ENCODE peak calls at places on chromosomes 13 and 19, in eight cellular contexts. B is fibroblast of mammary gland, Z is caudate nucleus, K is progenitor cell of endocrine pancreas, I is T-helper 1 cell, Q is AG10803, C is AG04450, S is NCI-H1048. V is an unnamed sample.

GRCh38 chr19:40503300-40503699 is 36.5 kb downstream of the SPTBN4 start:
- DNase-seq in B (no peak), Z (peak; percentile 54), K (no peak), I (no peak), Q (no peak), C (no peak), S (no peak), V (no peak)

GRCh38 chr19:40619333-40620160 is 18.4 kb downstream of the LTBP4 start:
- DNase-seq in B (no peak), Z (no peak), K (no peak), I (no peak), Q (no peak), C (no peak), S (no peak), V (no peak)

GRCh38 chr13:29994911-29995601 is 144.6 kb upstream of the UBL3 start:
- DNase-seq in B (peak; percentile 61), Z (no peak), K (no peak), I (no peak), Q (peak; percentile 49), C (no peak), S (no peak), V (no peak)

GRCh38 chr19:41264581-41265375 is 606 bp downstream of the HNRNPUL1 start:
- DNase-seq in B (peak; percentile 39), Z (peak; percentile 29), K (peak; percentile 27), I (peak; percentile 33), Q (peak; percentile 44), C (no peak), S (no peak), V (peak; percentile 39)

GRCh38 chr19:55116232-55117062 is 990 bp downstream of the PPP1R12C start:
- DNase-seq in B (peak; percentile 63), Z (peak; percentile 66), K (no peak), I (peak; percentile 41), Q (peak; percentile 65), C (no peak), S (no peak), V (peak; percentile 62)

GRCh38 chr19:12872941-12873890 is 8.0 kb downstream of the DNASE2 start:
- DNase-seq in B (peak; percentile 61), Z (peak; percentile 42), K (no peak), I (peak; percentile 54), Q (peak; percentile 30), C (no peak), S (peak; percentile 18), V (peak; percentile 53)

GRCh38 chr19:30340724-30341595 is 31.2 kb upstream of the ZNF536 start:
- DNase-seq in B (no peak), Z (no peak), K (no peak), I (no peak), Q (peak; percentile 57), C (no peak), S (no peak), V (no peak)

GRCh38 chr13:37364024-37364423 is 234.5 kb downstream of the POSTN start:
- DNase-seq in B (peak; percentile 63), Z (no peak), K (no peak), I (no peak), Q (peak; percentile 54), C (no peak), S (no peak), V (no peak)

GRCh38 chr13:32427852-32428580 is at the start of gene N4BP2L1:
- DNase-seq in B (peak; percentile 37), Z (peak; percentile 75), K (peak; percentile 68), I (peak; percentile 81), Q (peak; percentile 31), C (no peak), S (no peak), V (peak; percentile 87)

GRCh38 chr13:75803982-75804381 is 167.9 kb downstream of the LMO7 start:
- DNase-seq in B (no peak), Z (peak; percentile 29), K (no peak), I (no peak), Q (no peak), C (no peak), S (no peak), V (no peak)

GRCh38 chr19:7386308-7386707 is 37.6 kb downstream of the ARHGEF18 start:
- DNase-seq in B (no peak), Z (no peak), K (no peak), I (no peak), Q (no peak), C (no peak), S (no peak), V (no peak)

GRCh38 chr19:7507884-7508283 is 8.0 kb upstream of the ZNF358 start:
- DNase-seq in B (peak; percentile 91), Z (no peak), K (no peak), I (no peak), Q (peak; percentile 73), C (peak; percentile 37), S (no peak), V (no peak)

GRCh38 chr19:16588089-16588823 is 16.0 kb upstream of the SLC35E1 start:
- DNase-seq in B (peak; percentile 59), Z (no peak), K (no peak), I (peak; percentile 55), Q (no peak), C (no peak), S (no peak), V (peak; percentile 53)

GRCh38 chr13:51999525-51999924 is 11.7 kb downstream of the ATP7B start:
- DNase-seq in B (peak; percentile 31), Z (no peak), K (no peak), I (no peak), Q (peak; percentile 8), C (no peak), S (no peak), V (no peak)

GRCh38 chr19:10835089-10835753 is 791 bp downstream of the TMED1 start:
- DNase-seq in B (no peak), Z (no peak), K (no peak), I (no peak), Q (no peak), C (no peak), S (no peak), V (no peak)

GRCh38 chr13:112831196-112831595 is 137.8 kb upstream of the MCF2L start:
- DNase-seq in B (no peak), Z (no peak), K (no peak), I (no peak), Q (no peak), C (no peak), S (no peak), V (no peak)

GRCh38 chr13:65966991-65967451 is 1263.1 kb downstream of the PCDH9 start:
- DNase-seq in B (peak; percentile 64), Z (no peak), K (no peak), I (no peak), Q (peak; percentile 37), C (no peak), S (no peak), V (no peak)

GRCh38 chr13:79226938-79227337 is 179.1 kb downstream of the RBM26 start:
- DNase-seq in B (no peak), Z (no peak), K (no peak), I (no peak), Q (no peak), C (no peak), S (no peak), V (no peak)

GRCh38 chr13:23902975-23903905 is 5.9 kb upstream of the C1QTNF9B start:
- DNase-seq in B (no peak), Z (no peak), K (no peak), I (no peak), Q (no peak), C (no peak), S (no peak), V (no peak)

GRCh38 chr13:59477011-59477410 is 686.7 kb downstream of the DIAPH3 start:
- DNase-seq in B (no peak), Z (no peak), K (no peak), I (no peak), Q (no peak), C (no peak), S (no peak), V (no peak)

GRCh38 chr13:43766766-43767165 is 20.0 kb downstream of the ENOX1 start:
- DNase-seq in B (no peak), Z (no peak), K (no peak), I (no peak), Q (no peak), C (no peak), S (no peak), V (no peak)

GRCh38 chr13:59545007-59545406 is 618.7 kb downstream of the DIAPH3 start:
- DNase-seq in B (no peak), Z (no peak), K (no peak), I (no peak), Q (no peak), C (no peak), S (no peak), V (no peak)

GRCh38 chr13:39284801-39285388 is 246.6 kb downstream of the NHLRC3 start:
- DNase-seq in B (no peak), Z (no peak), K (no peak), I (no peak), Q (no peak), C (no peak), S (no peak), V (no peak)

GRCh38 chr13:95704510-95704909 is 27.6 kb downstream of the DNAJC3 start:
- DNase-seq in B (peak; percentile 23), Z (no peak), K (no peak), I (no peak), Q (no peak), C (no peak), S (no peak), V (no peak)